ENCODE peak calls at places on chromosomes 6 and 20, in ten cellular contexts. D is brain microvascular endothelial cell; S is body of pancreas; Y is neural progenitor cell; Q is AG04449; P is BE2C; M is CD8-positive, alpha-beta T cell; V is cardiac fibroblast; X is stomach; C is keratinocyte. E is an unnamed sample.

GRCh38 chr6:71045296-71045695 is 88.4 kb upstream of the B3GAT2 start:
- DNase-seq in D (no peak), S (no peak), Y (no peak), Q (no peak), P (no peak), M (no peak), V (no peak), X (no peak), C (no peak), E (no peak)

GRCh38 chr20:5000263-5001173 is 792 bp downstream of the SLC23A2 start:
- DNase-seq in D (no peak), S (peak; percentile 39), Y (peak; percentile 62), Q (no peak), P (peak; percentile 54), M (no peak), V (no peak), X (peak; percentile 26), C (no peak), E (no peak)

GRCh38 chr6:143027058-143027457 is 33.6 kb upstream of the AIG1 start:
- DNase-seq in D (peak; percentile 31), S (peak; percentile 57), Y (peak; percentile 63), Q (no peak), P (peak; percentile 15), M (peak; percentile 26), V (peak; percentile 51), X (peak; percentile 60), C (no peak), E (peak; percentile 13)

GRCh38 chr6:156450421-156450820 is 326.8 kb upstream of the ARID1B start:
- DNase-seq in D (no peak), S (no peak), Y (no peak), Q (no peak), P (no peak), M (no peak), V (no peak), X (no peak), C (no peak), E (no peak)

GRCh38 chr20:50328161-50328979 is 137.7 kb downstream of the CEBPB start:
- DNase-seq in D (no peak), S (no peak), Y (no peak), Q (no peak), P (no peak), M (no peak), V (no peak), X (no peak), C (no peak), E (no peak)

GRCh38 chr20:20366551-20366895 is 1.4 kb upstream of the INSM1 start:
- DNase-seq in D (no peak), S (no peak), Y (no peak), Q (no peak), P (no peak), M (no peak), V (no peak), X (no peak), C (no peak), E (no peak)

GRCh38 chr20:49809803-49810359 is 2.7 kb upstream of the SLC9A8 start:
- DNase-seq in D (no peak), S (no peak), Y (no peak), Q (no peak), P (no peak), M (no peak), V (no peak), X (no peak), C (no peak), E (no peak)

GRCh38 chr6:132132911-132133639 is 181.9 kb upstream of the CCN2 start:
- DNase-seq in D (peak; percentile 66), S (no peak), Y (no peak), Q (no peak), P (no peak), M (no peak), V (peak; percentile 51), X (no peak), C (no peak), E (peak; percentile 83)

GRCh38 chr20:34302312-34302722 is 838 bp downstream of the AHCY start:
- DNase-seq in D (peak; percentile 27), S (no peak), Y (peak; percentile 6), Q (no peak), P (no peak), M (no peak), V (peak; percentile 24), X (no peak), C (no peak), E (peak; percentile 42)

GRCh38 chr6:158256746-158257424 is 55.4 kb upstream of the TULP4 start:
- DNase-seq in D (no peak), S (peak; percentile 25), Y (no peak), Q (no peak), P (no peak), M (no peak), V (no peak), X (no peak), C (no peak), E (no peak)

GRCh38 chr6:106530502-106530901 is 98.8 kb downstream of the RTN4IP1 start:
- DNase-seq in D (peak; percentile 40), S (no peak), Y (no peak), Q (no peak), P (no peak), M (no peak), V (peak; percentile 46), X (no peak), C (no peak), E (no peak)

GRCh38 chr6:132084811-132085509 is 133.8 kb upstream of the CCN2 start:
- DNase-seq in D (peak; percentile 88), S (no peak), Y (no peak), Q (peak; percentile 99), P (no peak), M (no peak), V (peak; percentile 93), X (no peak), C (no peak), E (peak; percentile 71)

GRCh38 chr6:29676981-29677601 is 3.9 kb downstream of the ZFP57 start:
- DNase-seq in D (no peak), S (no peak), Y (no peak), Q (no peak), P (no peak), M (no peak), V (peak; percentile 15), X (no peak), C (peak; percentile 55), E (peak; percentile 71)

GRCh38 chr20:31720486-31721407 is 1.9 kb downstream of the BCL2L1 start:
- DNase-seq in D (no peak), S (peak; percentile 45), Y (no peak), Q (no peak), P (no peak), M (peak; percentile 16), V (no peak), X (peak; percentile 36), C (no peak), E (peak; percentile 22)

GRCh38 chr6:157546366-157546765 is 165.4 kb downstream of the ZDHHC14 start:
- DNase-seq in D (no peak), S (no peak), Y (no peak), Q (no peak), P (no peak), M (no peak), V (peak; percentile 5), X (no peak), C (no peak), E (no peak)

GRCh38 chr6:132734694-132735236 is 20.9 kb upstream of the VNN1 start:
- DNase-seq in D (no peak), S (peak; percentile 64), Y (no peak), Q (no peak), P (no peak), M (no peak), V (peak; percentile 67), X (no peak), C (no peak), E (peak; percentile 96)

GRCh38 chr6:38588631-38589366 is 50.9 kb downstream of the BTBD9 start:
- DNase-seq in D (no peak), S (no peak), Y (no peak), Q (no peak), P (no peak), M (no peak), V (peak; percentile 13), X (no peak), C (no peak), E (peak; percentile 91)

GRCh38 chr20:6074145-6074561 is 20.3 kb upstream of the LRRN4 start:
- DNase-seq in D (no peak), S (peak; percentile 34), Y (peak; percentile 18), Q (no peak), P (peak; percentile 30), M (no peak), V (peak; percentile 24), X (peak; percentile 35), C (no peak), E (no peak)

GRCh38 chr20:25252226-25252625 is 4.3 kb downstream of the PYGB start:
- DNase-seq in D (no peak), S (no peak), Y (no peak), Q (no peak), P (no peak), M (no peak), V (no peak), X (no peak), C (no peak), E (no peak)

DNA sequence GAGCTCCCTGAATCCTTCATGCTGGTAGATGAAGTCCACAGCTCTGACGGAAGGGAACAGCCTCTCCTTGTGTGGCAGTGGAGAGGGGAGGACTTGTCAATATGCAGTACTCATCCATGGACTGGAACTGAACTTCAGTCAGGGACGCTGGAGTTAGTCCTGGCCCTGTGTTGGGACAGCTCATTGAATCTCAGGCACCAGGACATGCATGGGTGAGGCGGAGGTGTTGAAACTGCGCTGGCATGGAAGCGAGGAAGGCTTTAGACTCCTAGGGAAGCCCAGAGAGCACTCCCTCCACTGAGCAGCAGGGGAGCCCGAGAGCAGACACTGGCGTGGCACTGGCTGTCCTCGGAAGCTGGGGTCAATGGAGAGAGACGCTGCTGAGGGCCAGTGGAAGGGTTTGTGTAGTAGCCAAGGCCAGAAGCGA is 161.3 kb upstream of the GGTLC1 start:
- DNase-seq in D (no peak), S (peak; percentile 28), Y (peak; percentile 64), Q (no peak), P (peak; percentile 53), M (no peak), V (no peak), X (no peak), C (no peak), E (no peak)
- TF ChIP-seq CTCF in D (peak; percentile 63), S (peak; percentile 47), Y (peak; percentile 58), Q (peak; percentile 52), P (peak; percentile 67), M (no peak), V (peak; percentile 54), X (no peak), C (peak; percentile 56), E (peak; percentile 54)

GRCh38 chr6:155317186-155317585 is 2.9 kb upstream of the TFB1M start:
- DNase-seq in D (no peak), S (no peak), Y (no peak), Q (no peak), P (no peak), M (no peak), V (peak; percentile 15), X (no peak), C (no peak), E (no peak)
- H3K4me3 ChIP-seq in D (no peak overlapping the region), S (no peak overlapping the region), Y (no peak overlapping the region), Q (no peak overlapping the region), P (no peak overlapping the region), M (no peak overlapping the region), V (no peak overlapping the region), X (no peak overlapping the region), C (no peak overlapping the region), E (no peak overlapping the region)

GRCh38 chr20:52001999-52002666 is 189.4 kb downstream of the ZFP64 start:
- DNase-seq in D (peak; percentile 16), S (no peak), Y (no peak), Q (no peak), P (no peak), M (no peak), V (no peak), X (no peak), C (no peak), E (no peak)
- TF ChIP-seq CTCF in D (peak; percentile 67), S (no peak), Y (peak; percentile 31), Q (no peak), P (peak; percentile 21), M (no peak), V (peak; percentile 30), X (no peak), C (peak; percentile 19), E (no peak)

GRCh38 chr6:100175814-100176275 is 181.8 kb upstream of the MCHR2 start:
- DNase-seq in D (peak; percentile 66), S (peak; percentile 41), Y (no peak), Q (peak; percentile 96), P (no peak), M (no peak), V (peak; percentile 87), X (no peak), C (no peak), E (peak; percentile 72)
- H3K4me3 ChIP-seq in D (no peak overlapping the region), S (no peak overlapping the region), Y (no peak overlapping the region), Q (no peak overlapping the region), P (no peak overlapping the region), M (no peak overlapping the region), V (no peak overlapping the region), X (no peak overlapping the region), C (no peak overlapping the region), E (no peak overlapping the region)

E was measured in bronchial epithelial cell.